ENCODE peak calls at places on chromosome 20, in five cellular contexts. W is ovary, C is body of pancreas, B is psoas muscle, Z is uterus. N is an unnamed sample. For H3K9me3, the result is how much of the 10 kb centered on the place peaks cover.

GRCh38 chr20:4217349-4217761 is 202.0 kb upstream of the RNF24 start:
- DNase-seq in W (no peak), C (no peak), B (no peak), Z (no peak), N (no peak)

GRCh38 chr20:50142812-50143211 is 10.7 kb downstream of the PEDS1 start:
- DNase-seq in W (no peak), C (no peak), B (no peak), Z (no peak), N (no peak)

GRCh38 chr20:62818592-62819493 is 2.0 kb downstream of the COL9A3 start:
- DNase-seq in W (peak), C (peak), B (peak), Z (peak), N (no peak)

GRCh38 chr20:40336530-40336929 is 352.5 kb downstream of the MAFB start:
- DNase-seq in W (no peak), C (no peak), B (no peak), Z (no peak), N (no peak)

GRCh38 chr20:24722586-24722985 is 226.5 kb upstream of the CST7 start:
- DNase-seq in W (no peak), C (no peak), B (no peak), Z (no peak), N (no peak)

GRCh38 chr20:15834857-15835256 is 738.4 kb downstream of the KIF16B start:
- DNase-seq in W (no peak), C (no peak), B (no peak), Z (no peak), N (no peak)

GRCh38 chr20:62734336-62734735 is 25.7 kb downstream of the NTSR1 start:
- DNase-seq in W (no peak), C (no peak), B (no peak), Z (no peak), N (no peak)

GRCh38 chr20:50731055-50731929 is at the start of gene PARD6B:
- DNase-seq in W (peak), C (peak), B (peak), Z (peak), N (peak)

GRCh38 chr20:23050847-23051627 is 1.6 kb upstream of the THBD start:
- DNase-seq in W (peak), C (peak), B (peak), Z (peak), N (peak)

GRCh38 chr20:52060794-52061714 is 130.5 kb downstream of the ZFP64 start:
- DNase-seq in W (no peak), C (no peak), B (no peak), Z (no peak), N (no peak)

GRCh38 chr20:63624486-63624885 is 2.4 kb downstream of the GMEB2 start:
- DNase-seq in W (no peak), C (no peak), B (no peak), Z (no peak), N (no peak)

GRCh38 chr20:50366270-50367103 is 143.7 kb upstream of the PTPN1 start:
- DNase-seq in W (peak), C (peak), B (no peak), Z (peak), N (no peak)

GRCh38 chr20:41048475-41049242 is 20.0 kb downstream of the TOP1 start:
- DNase-seq in W (no peak), C (no peak), B (no peak), Z (no peak), N (no peak)

GRCh38 chr20:19890358-19891117 is 126.6 kb upstream of the NAA20 start:
- DNase-seq in W (no peak), C (no peak), B (no peak), Z (no peak), N (no peak)

GRCh38 chr20:50572922-50573777 is 63.0 kb downstream of the PTPN1 start:
- DNase-seq in W (peak), C (no peak), B (peak), Z (no peak), N (peak)

GRCh38 chr20:48563191-48563884 is 264.5 kb downstream of the PREX1 start:
- DNase-seq in W (no peak), C (no peak), B (no peak), Z (no peak), N (no peak)

DNA sequence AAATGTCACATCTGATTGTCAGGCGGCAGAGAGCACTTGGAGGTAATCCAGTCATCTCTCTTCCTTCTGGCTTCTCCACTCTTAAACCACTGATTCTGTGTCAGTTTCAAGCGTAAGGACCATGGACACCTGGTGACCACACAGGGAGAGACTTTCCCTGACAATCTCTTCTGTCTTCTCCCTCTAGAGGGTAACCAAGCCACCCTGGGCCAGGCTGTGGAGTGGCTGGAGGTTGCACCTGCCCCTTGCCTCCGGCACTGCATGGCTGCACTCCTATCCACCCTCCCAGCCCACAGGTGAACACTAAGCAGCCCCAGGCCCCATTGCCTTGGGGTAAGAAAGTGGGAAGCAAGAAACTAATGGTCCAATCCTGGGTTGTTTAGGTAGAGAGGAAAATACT is 78.7 kb downstream of the BFSP1 start:
- DNase-seq in W (no peak), C (no peak), B (no peak), Z (no peak), N (no peak)
- H3K4me3 ChIP-seq in W (no peak), C (no peak), B (no peak), Z (no peak), N (no peak)

GRCh38 chr20:29296256-29297230 is 1960.9 kb upstream of the DEFB115 start:
- DNase-seq in W (no peak), C (no peak), B (no peak), Z (no peak), N (no peak)

GRCh38 chr20:29297411-29298270 is 1959.8 kb upstream of the DEFB115 start:
- DNase-seq in W (no peak), C (no peak), B (no peak), Z (no peak), N (no peak)

GRCh38 chr20:29298759-29299613 is 1958.5 kb upstream of the DEFB115 start:
- DNase-seq in W (no peak), C (no peak), B (no peak), Z (no peak), N (no peak)

GRCh38 chr20:29299811-29300578 is 1957.5 kb upstream of the DEFB115 start:
- DNase-seq in W (no peak), C (no peak), B (no peak), Z (no peak), N (no peak)

DNA sequence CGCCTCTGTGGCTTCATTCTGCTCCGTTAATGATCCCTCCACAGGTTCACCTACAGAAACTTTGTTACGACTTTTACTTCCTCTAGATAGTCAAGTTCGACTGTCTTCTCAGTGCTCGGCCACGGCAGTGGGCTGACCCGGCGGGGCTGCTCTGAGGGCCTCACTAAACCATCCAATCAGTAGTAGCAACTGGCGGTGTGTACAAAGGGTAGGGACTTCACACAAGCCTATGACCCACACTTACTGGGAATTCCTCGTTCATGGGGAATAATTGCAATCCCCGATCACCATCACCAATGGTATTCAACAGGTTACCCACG is 1959.2 kb upstream of the DEFB115 start:
- DNase-seq in W (no peak), C (no peak), B (no peak), Z (no peak), N (no peak)
- H3K9me3 ChIP-seq in W (under half), C (under half), B (under half), Z (under half), N (under half)

GRCh38 chr20:10671221-10671849 is 2.5 kb downstream of the JAG1 start:
- DNase-seq in W (peak), C (peak), B (no peak), Z (peak), N (peak)
- TF ChIP-seq CTCF in W (peak), C (peak), B (peak), Z (peak), N (peak)

GRCh38 chr20:35661013-35661412 is 3.7 kb downstream of the CPNE1 start:
- DNase-seq in W (no peak), C (no peak), B (no peak), Z (no peak), N (no peak)

GRCh38 chr20:35661908-35662307 is 2.8 kb downstream of the CPNE1 start:
- DNase-seq in W (no peak), C (no peak), B (no peak), Z (no peak), N (no peak)

GRCh38 chr20:35663813-35664543 is 722 bp downstream of the CPNE1 start:
- DNase-seq in W (peak), C (peak), B (peak), Z (peak), N (no peak)

GRCh38 chr20:35663516-35663812 is 1.2 kb downstream of the CPNE1 start:
- DNase-seq in W (no peak), C (no peak), B (no peak), Z (no peak), N (no peak)

GRCh38 chr20:35662541-35662940 is 2.2 kb downstream of the CPNE1 start:
- DNase-seq in W (no peak), C (no peak), B (no peak), Z (no peak), N (no peak)
- H3K4me3 ChIP-seq in W (peak), C (no peak), B (peak), Z (peak), N (peak)